ENCODE peak calls at places on chromosome 6, in seven cellular contexts. K is PC-3, Q is left ventricle myocardium inferior, V is psoas muscle, P is mucosa of descending colon, J is heart right ventricle, R is lung. C is an unnamed sample. For H3K36me3, the result is how much of the 10 kb centered on the place peaks cover.

GRCh38 chr6:47780510-47781356 is 1.1 kb upstream of the OPN5 start:
- DNase-seq in K (peak), Q (no peak), V (no peak), P (peak), J (peak), R (no peak), C (peak)

GRCh38 chr6:46128476-46128875 is 1.3 kb upstream of the ENPP4 start:
- DNase-seq in K (no peak), Q (no peak), V (no peak), P (no peak), J (no peak), R (no peak), C (no peak)

GRCh38 chr6:90139272-90139817 is 157.3 kb downstream of the BACH2 start:
- DNase-seq in K (no peak), Q (no peak), V (no peak), P (no peak), J (no peak), R (no peak), C (no peak)

GRCh38 chr6:111943723-111944122 is 70.5 kb upstream of the FYN start:
- DNase-seq in K (no peak), Q (no peak), V (no peak), P (no peak), J (no peak), R (no peak), C (no peak)

GRCh38 chr6:118813795-118814194 is 80.2 kb upstream of the ASF1A start:
- DNase-seq in K (no peak), Q (no peak), V (no peak), P (no peak), J (no peak), R (no peak), C (no peak)

GRCh38 chr6:130769812-130770211 is 57.4 kb upstream of the SMLR1 start:
- DNase-seq in K (no peak), Q (no peak), V (no peak), P (no peak), J (no peak), R (no peak), C (no peak)

GRCh38 chr6:112743343-112743742 is 396.2 kb downstream of the RFPL4B start:
- DNase-seq in K (no peak), Q (no peak), V (no peak), P (no peak), J (no peak), R (no peak), C (no peak)

GRCh38 chr6:159118941-159119340 is 50.3 kb upstream of the FNDC1 start:
- DNase-seq in K (no peak), Q (no peak), V (no peak), P (no peak), J (no peak), R (no peak), C (no peak)

GRCh38 chr6:33085627-33086026 is 9.8 kb downstream of the HLA-DPB1 start:
- DNase-seq in K (no peak), Q (no peak), V (no peak), P (no peak), J (no peak), R (no peak), C (no peak)

GRCh38 chr6:33918175-33918695 is 114.4 kb upstream of the MLN start:
- DNase-seq in K (no peak), Q (no peak), V (no peak), P (no peak), J (no peak), R (no peak), C (no peak)

GRCh38 chr6:151141685-151142084 is 98.1 kb upstream of the AKAP12 start:
- DNase-seq in K (peak), Q (peak), V (no peak), P (no peak), J (peak), R (no peak), C (no peak)

GRCh38 chr6:291697-292505 is at the start of gene DUSP22:
- DNase-seq in K (peak), Q (peak), V (peak), P (peak), J (peak), R (peak), C (peak)

GRCh38 chr6:6694825-6695710 is 106.5 kb downstream of the LY86 start:
- DNase-seq in K (no peak), Q (peak), V (peak), P (peak), J (peak), R (peak), C (no peak)

GRCh38 chr6:80605165-80605989 is 498.9 kb downstream of the BCKDHB start:
- DNase-seq in K (peak), Q (no peak), V (no peak), P (peak), J (peak), R (no peak), C (no peak)

DNA sequence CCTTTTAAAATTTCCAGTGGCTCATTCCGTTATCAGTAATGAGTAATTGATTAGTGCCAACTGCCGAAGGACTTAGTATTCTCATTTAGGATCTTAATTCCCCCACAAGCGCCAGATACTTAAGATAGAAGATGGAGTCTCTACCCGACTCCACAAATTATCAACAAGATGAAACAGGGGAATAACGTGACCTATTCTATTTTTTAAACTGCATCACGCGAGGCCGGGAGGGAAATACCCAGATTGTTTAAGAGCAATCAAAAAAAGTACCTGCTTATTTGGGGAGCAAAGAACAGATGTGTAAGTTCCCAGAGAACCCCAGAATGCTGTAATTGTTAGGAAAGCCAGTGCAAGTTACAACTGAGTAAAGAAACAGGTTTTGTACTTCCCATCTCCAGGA is 1.1 kb upstream of the MAP3K5 start:
- DNase-seq in K (no peak), Q (no peak), V (no peak), P (no peak), J (no peak), R (no peak), C (no peak)
- H3K4me3 ChIP-seq in K (peak), Q (peak), V (peak), P (no peak), J (peak), R (no peak), C (peak)

GRCh38 chr6:96015791-96016776 is at the start of gene FUT9:
- DNase-seq in K (no peak), Q (no peak), V (peak), P (no peak), J (no peak), R (no peak), C (peak)
- TF ChIP-seq CTCF in K (no peak), Q (no peak), V (no peak), P (no peak), J (no peak), R (no peak), C (no peak)

GRCh38 chr6:3737149-3737830 is 14.2 kb downstream of the PXDC1 start:
- DNase-seq in K (no peak), Q (no peak), V (no peak), P (no peak), J (no peak), R (no peak), C (no peak)
- H3K36me3 ChIP-seq in K (under half), Q (under half), V (under half), P (under half), J (half or more), R (under half), C (under half)

DNA sequence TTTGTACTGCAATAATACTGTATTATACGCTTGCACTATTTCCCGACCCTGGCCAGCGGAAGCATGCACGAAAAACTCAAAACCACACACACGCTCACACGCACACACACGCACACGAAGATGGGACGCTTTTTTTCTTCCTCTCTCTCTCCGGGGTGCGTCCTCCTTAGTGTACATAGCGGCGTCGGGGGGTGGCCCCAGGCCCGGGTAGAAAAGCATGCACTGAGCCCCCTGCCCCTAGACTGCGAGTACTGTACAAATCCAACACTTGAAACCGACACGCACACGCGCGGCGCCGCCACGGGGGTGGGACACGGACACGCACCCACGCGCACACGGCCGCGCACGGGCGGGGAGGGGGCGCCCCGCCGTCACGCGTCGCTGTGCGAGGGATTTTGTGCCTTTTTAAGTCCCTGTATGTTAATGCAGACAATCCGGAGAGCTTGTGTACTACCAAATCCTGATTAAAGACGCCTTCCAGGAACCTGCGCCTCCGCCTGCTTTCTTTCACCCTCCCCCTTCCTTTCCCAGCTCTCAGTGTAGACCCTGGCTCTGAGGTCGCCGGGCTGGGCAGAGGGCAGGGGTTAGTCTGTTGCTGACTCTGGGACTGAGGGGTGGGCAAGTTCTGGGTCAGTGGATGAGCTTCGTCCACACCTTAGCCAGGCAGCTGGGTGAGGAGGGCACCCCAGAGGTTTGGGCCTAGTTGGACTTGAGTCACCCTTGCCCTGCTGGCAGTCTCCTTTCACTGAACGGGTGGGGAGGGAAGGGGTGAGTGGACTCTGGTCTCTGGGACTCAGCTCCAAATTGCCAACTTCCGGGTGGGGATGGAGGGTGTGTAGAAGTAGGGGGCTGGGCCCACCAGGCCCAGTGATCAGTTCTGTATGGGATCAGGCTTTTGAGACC is 21.6 kb upstream of the SLC22A7 start:
- DNase-seq in K (no peak), Q (no peak), V (no peak), P (peak), J (no peak), R (no peak), C (no peak)
- H3K4me3 ChIP-seq in K (no peak), Q (peak), V (peak), P (no peak), J (peak), R (no peak), C (no peak)

DNA sequence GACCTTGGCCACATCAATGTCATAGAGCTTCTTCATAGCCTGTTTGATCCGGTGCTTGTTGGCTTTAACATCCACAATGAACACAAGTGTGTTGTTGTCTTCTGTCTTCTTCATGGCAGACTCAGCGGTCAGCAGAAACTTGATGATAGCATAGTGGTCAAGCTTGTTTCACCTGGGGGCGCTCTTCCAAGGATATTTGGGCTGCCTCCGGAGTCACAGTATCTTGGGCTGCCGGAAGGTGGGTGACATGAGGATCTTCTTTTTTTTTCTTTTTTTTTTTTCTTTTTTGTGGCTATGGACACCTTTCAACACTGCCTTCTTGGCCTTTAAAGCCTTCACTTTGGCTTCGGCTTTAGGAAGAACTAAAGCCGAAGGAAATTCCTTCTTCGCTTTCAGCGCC is 244.6 kb downstream of the GJA1 start:
- DNase-seq in K (no peak), Q (no peak), V (no peak), P (no peak), J (no peak), R (no peak), C (no peak)
- TF ChIP-seq CTCF in K (no peak), Q (no peak), V (no peak), P (no peak), J (no peak), R (no peak), C (no peak)

GRCh38 chr6:35086636-35087360 is 54.3 kb downstream of the TCP11 start:
- DNase-seq in K (no peak), Q (no peak), V (no peak), P (no peak), J (no peak), R (no peak), C (no peak)

GRCh38 chr6:35086282-35086632 is 54.9 kb downstream of the TCP11 start:
- DNase-seq in K (no peak), Q (no peak), V (no peak), P (no peak), J (no peak), R (no peak), C (no peak)

GRCh38 chr6:35089216-35089934 is 51.8 kb downstream of the TCP11 start:
- DNase-seq in K (no peak), Q (no peak), V (no peak), P (no peak), J (no peak), R (no peak), C (no peak)

GRCh38 chr6:35088281-35089215 is 52.6 kb downstream of the TCP11 start:
- DNase-seq in K (no peak), Q (no peak), V (no peak), P (no peak), J (no peak), R (no peak), C (no peak)

DNA sequence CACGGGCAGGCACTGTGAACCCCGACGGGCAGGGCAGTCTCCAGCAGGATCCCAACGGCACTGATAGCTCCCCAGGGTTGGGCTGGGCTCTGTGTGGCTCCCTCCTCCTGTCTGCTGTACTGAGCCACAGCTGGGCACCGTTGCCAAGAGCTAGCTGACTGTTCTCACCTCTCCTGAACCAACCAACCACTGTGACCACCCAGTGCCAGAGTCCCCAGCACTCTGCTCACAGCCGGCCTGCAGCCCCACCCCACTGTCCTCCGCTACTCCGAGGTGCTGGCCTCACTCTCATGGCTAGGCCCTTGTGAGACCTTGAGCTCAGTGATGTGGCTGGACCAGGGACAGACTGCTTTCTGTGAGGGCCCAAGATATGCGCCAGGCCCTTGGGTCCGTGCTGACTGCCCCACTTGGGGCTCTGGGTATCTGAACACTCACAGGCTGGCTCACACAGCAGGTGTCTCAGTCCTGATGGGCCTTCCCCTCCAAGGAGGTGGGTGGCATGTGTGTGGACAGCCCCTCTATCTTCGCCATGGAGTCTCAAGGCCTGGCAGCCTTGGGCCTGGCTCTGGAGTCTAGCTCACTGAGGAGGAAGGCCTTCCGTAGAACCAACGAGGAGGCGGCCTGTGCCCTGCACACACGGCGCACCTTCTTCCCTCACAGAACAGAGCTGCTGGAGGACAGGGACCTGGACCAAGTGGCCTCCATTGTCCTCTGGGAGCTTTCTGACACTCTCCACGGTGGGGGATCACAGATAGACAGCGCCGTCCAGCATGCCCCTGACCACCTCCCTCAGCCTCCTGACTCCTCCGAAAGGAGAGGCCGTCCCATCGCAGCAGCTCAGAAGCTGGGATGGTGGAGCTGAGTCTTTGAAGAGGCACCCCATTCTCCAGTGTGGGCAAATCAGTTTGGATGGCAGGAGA is 53.5 kb downstream of the TCP11 start:
- DNase-seq in K (no peak), Q (no peak), V (no peak), P (no peak), J (peak), R (no peak), C (no peak)
- H3K36me3 ChIP-seq in K (under half), Q (half or more), V (half or more), P (under half), J (half or more), R (half or more), C (under half)

GRCh38 chr6:154996841-154997311 is 1.8 kb downstream of the TIAM2 start:
- DNase-seq in K (no peak), Q (no peak), V (no peak), P (no peak), J (no peak), R (no peak), C (peak)

GRCh38 chr6:154993710-154994109 is 1.4 kb upstream of the TIAM2 start:
- DNase-seq in K (no peak), Q (no peak), V (no peak), P (no peak), J (no peak), R (no peak), C (no peak)

GRCh38 chr6:154995241-154996162 is at the start of gene TIAM2:
- DNase-seq in K (no peak), Q (peak), V (peak), P (peak), J (peak), R (no peak), C (no peak)

GRCh38 chr6:154993026-154993425 is 2.1 kb upstream of the TIAM2 start:
- DNase-seq in K (no peak), Q (no peak), V (no peak), P (no peak), J (no peak), R (no peak), C (no peak)

GRCh38 chr6:154994881-154995240 is 254 bp upstream of the TIAM2 start:
- DNase-seq in K (no peak), Q (no peak), V (no peak), P (no peak), J (no peak), R (no peak), C (no peak)
- H3K4me3 ChIP-seq in K (no peak), Q (peak), V (peak), P (no peak), J (peak), R (no peak), C (peak)

C was measured in kidney epithelial cell.